ENCODE peak calls at places on chromosomes 7 and 10, in five cellular contexts. L, A, I, U and C are unnamed samples.

GRCh38 chr7:94044806-94045205 is 40.7 kb upstream of the BET1 start:
- DNase-seq in L (no peak), A (no peak), I (no peak), U (no peak), C (no peak)

GRCh38 chr7:28076421-28077163 is 104.0 kb downstream of the JAZF1 start:
- DNase-seq in L (peak; percentile 19), A (no peak), I (no peak), U (no peak), C (no peak)

GRCh38 chr7:29569648-29570047 is 6.0 kb downstream of the PRR15 start:
- DNase-seq in L (no peak), A (no peak), I (no peak), U (no peak), C (no peak)

GRCh38 chr10:129605266-129605985 is 138.4 kb downstream of the MGMT start:
- DNase-seq in L (no peak), A (no peak), I (no peak), U (no peak), C (no peak)

GRCh38 chr7:99623702-99624447 is 7.1 kb downstream of the ZSCAN25 start:
- DNase-seq in L (no peak), A (no peak), I (no peak), U (no peak), C (no peak)

GRCh38 chr7:91319326-91319725 is 55.1 kb downstream of the FZD1 start:
- DNase-seq in L (no peak), A (no peak), I (no peak), U (no peak), C (no peak)

GRCh38 chr7:108322899-108323298 is 133.3 kb downstream of the NRCAM start:
- DNase-seq in L (no peak), A (no peak), I (no peak), U (no peak), C (no peak)

GRCh38 chr10:22913474-22914092 is 14.3 kb upstream of the ARMC3 start:
- DNase-seq in L (no peak), A (no peak), I (no peak), U (no peak), C (no peak)

GRCh38 chr10:48411510-48411909 is 105.0 kb downstream of the MAPK8 start:
- DNase-seq in L (no peak), A (no peak), I (no peak), U (no peak), C (no peak)

GRCh38 chr7:78311176-78311575 is 512.6 kb downstream of the PHTF2 start:
- DNase-seq in L (no peak), A (no peak), I (no peak), U (no peak), C (no peak)

GRCh38 chr7:25303380-25304321 is 75.4 kb upstream of the NPVF start:
- DNase-seq in L (no peak), A (no peak), I (no peak), U (no peak), C (no peak)

GRCh38 chr7:135260930-135261721 is 27.5 kb downstream of the STRA8 start:
- DNase-seq in L (no peak), A (no peak), I (no peak), U (no peak), C (no peak)

GRCh38 chr10:79562135-79562756 is 2.0 kb upstream of the SFTPA2 start:
- DNase-seq in L (peak; percentile 12), A (peak; percentile 84), I (peak; percentile 75), U (peak; percentile 61), C (peak; percentile 67)

GRCh38 chr7:137684316-137684715 is 162.5 kb downstream of the DGKI start:
- DNase-seq in L (no peak), A (no peak), I (no peak), U (no peak), C (no peak)

GRCh38 chr10:78936412-78937342 is 132.1 kb upstream of the ZMIZ1 start:
- DNase-seq in L (no peak), A (no peak), I (no peak), U (no peak), C (peak; percentile 36)

GRCh38 chr10:93938140-93938539 is 44.4 kb downstream of the SLC35G1 start:
- DNase-seq in L (no peak), A (no peak), I (no peak), U (no peak), C (no peak)

GRCh38 chr10:131436467-131436866 is 124.9 kb upstream of the TCERG1L start:
- DNase-seq in L (no peak), A (no peak), I (no peak), U (no peak), C (no peak)

GRCh38 chr10:121597504-121598241 is 571 bp downstream of the FGFR2 start:
- DNase-seq in L (no peak), A (peak; percentile 72), I (peak; percentile 54), U (no peak), C (no peak)

GRCh38 chr7:114659409-114659808 is 244.8 kb downstream of the FOXP2 start:
- DNase-seq in L (no peak), A (no peak), I (no peak), U (no peak), C (no peak)

GRCh38 chr7:130142654-130143333 is 62.4 kb downstream of the TMEM209 start:
- DNase-seq in L (no peak), A (peak; percentile 41), I (no peak), U (no peak), C (no peak)

GRCh38 chr7:129612112-129613015 is 844 bp downstream of the NRF1 start:
- DNase-seq in L (no peak), A (peak; percentile 54), I (peak; percentile 54), U (peak; percentile 14), C (peak; percentile 50)

GRCh38 chr10:75250934-75251333 is 15.2 kb upstream of the COMTD1 start:
- DNase-seq in L (no peak), A (no peak), I (no peak), U (no peak), C (no peak)

GRCh38 chr10:46248651-46249131 is 38.1 kb upstream of the ANTXRL start:
- DNase-seq in L (no peak), A (peak; percentile 41), I (no peak), U (no peak), C (peak; percentile 14)